ENCODE peak calls at places on chromosomes 7 and 10, in eight cellular contexts. N is tibial nerve; M is stimulated activated CD8-positive, alpha-beta memory T cell treated with anti-CD3 and anti-CD28 coated beads, Interleukin-15, amount 100 ng/mL, for 1 hour; Z is hepatocyte; D is cardiac muscle cell; P is activated CD8-positive, alpha-beta memory T cell treated with anti-CD3 and anti-CD28 coated beads, Interleukin-2, amount 50 U/mL, for 4 hours; Y is activated CD4-positive, alpha-beta T cell treated with anti-CD3 and anti-CD28 coated beads for 36 hours; F is naive thymus-derived CD4-positive, alpha-beta T cell. L is an unnamed sample.

GRCh38 chr10:70302292-70302691 is 18.5 kb upstream of the NPFFR1 start:
- DNase-seq in N (peak), M (no peak), Z (no peak), D (no peak), P (no peak), Y (no peak), F (no peak), L (no peak)

GRCh38 chr10:71134732-71135211 is 77.6 kb upstream of the UNC5B start:
- DNase-seq in N (no peak), M (no peak), Z (no peak), D (no peak), P (no peak), Y (no peak), F (no peak), L (no peak)

GRCh38 chr10:80137031-80137712 is 4.6 kb downstream of the PLAC9 start:
- DNase-seq in N (peak), M (no peak), Z (peak), D (no peak), P (no peak), Y (no peak), F (no peak), L (no peak)

GRCh38 chr7:70647801-70648491 is 484.0 kb upstream of the GALNT17 start:
- DNase-seq in N (no peak), M (peak), Z (no peak), D (no peak), P (peak), Y (peak), F (peak), L (no peak)

GRCh38 chr10:10778959-10779358 is 238.7 kb upstream of the CELF2 start:
- DNase-seq in N (no peak), M (no peak), Z (no peak), D (no peak), P (no peak), Y (no peak), F (no peak), L (no peak)

GRCh38 chr10:78623577-78624215 is 445.1 kb upstream of the ZMIZ1 start:
- DNase-seq in N (no peak), M (no peak), Z (peak), D (peak), P (no peak), Y (peak), F (no peak), L (no peak)

GRCh38 chr10:104127411-104127810 is 5.4 kb downstream of the SFR1 start:
- DNase-seq in N (no peak), M (no peak), Z (no peak), D (peak), P (no peak), Y (peak), F (no peak), L (no peak)

GRCh38 chr10:85741626-85742300 is 624.8 kb downstream of the GRID1 start:
- DNase-seq in N (no peak), M (no peak), Z (no peak), D (no peak), P (no peak), Y (peak), F (peak), L (no peak)

GRCh38 chr10:81007872-81008271 is 470.2 kb downstream of the SH2D4B start:
- DNase-seq in N (no peak), M (no peak), Z (no peak), D (no peak), P (no peak), Y (no peak), F (no peak), L (no peak)

GRCh38 chr10:125631806-125632205 is 51.2 kb downstream of the TEX36 start:
- DNase-seq in N (no peak), M (no peak), Z (no peak), D (no peak), P (no peak), Y (no peak), F (no peak), L (no peak)

GRCh38 chr10:24670964-24671670 is 52.6 kb downstream of the ARHGAP21 start:
- DNase-seq in N (no peak), M (no peak), Z (no peak), D (no peak), P (no peak), Y (no peak), F (no peak), L (no peak)

GRCh38 chr7:90726623-90727022 is 130.5 kb downstream of the CDK14 start:
- DNase-seq in N (no peak), M (no peak), Z (no peak), D (peak), P (no peak), Y (no peak), F (no peak), L (no peak)

GRCh38 chr7:108146070-108146842 is 16.1 kb upstream of the LAMB4 start:
- DNase-seq in N (peak), M (peak), Z (peak), D (peak), P (peak), Y (peak), F (peak), L (peak)

GRCh38 chr7:30028749-30029635 is 780 bp downstream of the PLEKHA8 start:
- DNase-seq in N (peak), M (no peak), Z (peak), D (peak), P (no peak), Y (peak), F (peak), L (no peak)

GRCh38 chr7:92010215-92010614 is 69.6 kb downstream of the AKAP9 start:
- DNase-seq in N (no peak), M (no peak), Z (peak), D (no peak), P (no peak), Y (no peak), F (no peak), L (no peak)

GRCh38 chr7:88291401-88292173 is 15.1 kb downstream of the STEAP4 start:
- DNase-seq in N (no peak), M (no peak), Z (peak), D (no peak), P (no peak), Y (no peak), F (no peak), L (no peak)

GRCh38 chr10:120825878-120826383 is 25.2 kb upstream of the WDR11 start:
- DNase-seq in N (no peak), M (no peak), Z (no peak), D (no peak), P (no peak), Y (no peak), F (no peak), L (no peak)

GRCh38 chr7:157011333-157012112 is 1.1 kb upstream of the MNX1 start:
- DNase-seq in N (no peak), M (no peak), Z (no peak), D (no peak), P (no peak), Y (peak), F (no peak), L (no peak)

GRCh38 chr7:88256906-88257305 is 37.1 kb upstream of the SRI start:
- DNase-seq in N (no peak), M (no peak), Z (no peak), D (no peak), P (no peak), Y (no peak), F (no peak), L (no peak)

GRCh38 chr7:50351267-50351666 is 46.8 kb downstream of the IKZF1 start:
- DNase-seq in N (no peak), M (no peak), Z (no peak), D (no peak), P (no peak), Y (no peak), F (peak), L (no peak)

GRCh38 chr10:33376976-33377657 is 42.6 kb upstream of the NRP1 start:
- DNase-seq in N (no peak), M (no peak), Z (no peak), D (no peak), P (no peak), Y (no peak), F (no peak), L (no peak)

GRCh38 chr7:155210386-155210785 is 87.3 kb upstream of the INSIG1 start:
- DNase-seq in N (no peak), M (no peak), Z (peak), D (no peak), P (no peak), Y (no peak), F (no peak), L (no peak)

GRCh38 chr7:3753868-3754267 is 452.8 kb downstream of the SDK1 start:
- DNase-seq in N (no peak), M (no peak), Z (no peak), D (no peak), P (no peak), Y (no peak), F (no peak), L (no peak)

GRCh38 chr7:133543657-133544056 is 290.8 kb downstream of the EXOC4 start:
- DNase-seq in N (no peak), M (no peak), Z (no peak), D (no peak), P (no peak), Y (no peak), F (no peak), L (no peak)

GRCh38 chr10:98269435-98269912 is 1.5 kb upstream of the LOXL4 start:
- DNase-seq in N (peak), M (no peak), Z (peak), D (peak), P (no peak), Y (no peak), F (no peak), L (no peak)

GRCh38 chr10:113021268-113022028 is 71.4 kb downstream of the TCF7L2 start:
- DNase-seq in N (no peak), M (no peak), Z (no peak), D (no peak), P (no peak), Y (no peak), F (no peak), L (no peak)

GRCh38 chr10:60849217-60849616 is 70.9 kb downstream of the CDK1 start:
- DNase-seq in N (no peak), M (no peak), Z (no peak), D (no peak), P (no peak), Y (no peak), F (no peak), L (no peak)

GRCh38 chr7:28065308-28065707 is 115.3 kb downstream of the JAZF1 start:
- DNase-seq in N (no peak), M (no peak), Z (no peak), D (no peak), P (no peak), Y (no peak), F (no peak), L (no peak)